ENCODE peak calls at places on chromosomes 16 and 17, in eight cellular contexts. N, D, X, P, K, J, V and E are unnamed samples.

GRCh38 chr16:17563340-17563739 is 92.6 kb upstream of the XYLT1 start:
- ATAC-seq in N (no peak), D (no peak), X (no peak), P (no peak), K (no peak), J (no peak), V (no peak), E (no peak)

GRCh38 chr16:85902366-85903155 is 3.6 kb downstream of the IRF8 start:
- ATAC-seq in N (peak), D (no peak), X (peak), P (no peak), K (peak), J (no peak), V (no peak), E (no peak)

GRCh38 chr17:7867881-7868329 is 10.1 kb downstream of the CYB5D1 start:
- ATAC-seq in N (peak), D (no peak), X (no peak), P (no peak), K (peak), J (no peak), V (no peak), E (no peak)

GRCh38 chr17:80166446-80166845 is 3.4 kb upstream of the CARD14 start:
- ATAC-seq in N (no peak), D (peak), X (no peak), P (no peak), K (no peak), J (peak), V (no peak), E (no peak)

GRCh38 chr16:80467961-80468360 is 72.8 kb upstream of the DYNLRB2 start:
- ATAC-seq in N (no peak), D (no peak), X (no peak), P (no peak), K (no peak), J (no peak), V (peak), E (no peak)

GRCh38 chr16:72769876-72770275 is 278.1 kb downstream of the ZFHX3 start:
- ATAC-seq in N (no peak), D (peak), X (no peak), P (no peak), K (no peak), J (no peak), V (no peak), E (no peak)

GRCh38 chr16:49377196-49377755 is 3.7 kb downstream of the C16orf78 start:
- ATAC-seq in N (no peak), D (no peak), X (peak), P (no peak), K (no peak), J (no peak), V (peak), E (no peak)

GRCh38 chr17:42881768-42882565 is 18.6 kb upstream of the G6PC1 start:
- ATAC-seq in N (no peak), D (no peak), X (no peak), P (no peak), K (no peak), J (no peak), V (no peak), E (no peak)

GRCh38 chr16:73771196-73771595 is 525.4 kb upstream of the PSMD7 start:
- ATAC-seq in N (no peak), D (no peak), X (no peak), P (no peak), K (no peak), J (no peak), V (no peak), E (no peak)